ENCODE peak calls at places on chromosome 16, in seven cellular contexts. D is stimulated activated CD8-positive, alpha-beta memory T cell treated with anti-CD3 and anti-CD28 coated beads, Interleukin-15, amount 100 ng/mL, for 1 hour; F is NCI-H1436; K is psoas muscle; B is fibroblast of lung; H is NCI-H82; I is AG09309. T is an unnamed sample.

GRCh38 chr16:84088695-84089395 is 27.9 kb downstream of the MBTPS1 start:
- DNase-seq in D (peak), F (no peak), K (no peak), B (no peak), H (no peak), I (no peak), T (no peak)

GRCh38 chr16:75682308-75682707 is 5.5 kb upstream of the CPHXL2 start:
- DNase-seq in D (no peak), F (no peak), K (no peak), B (no peak), H (no peak), I (no peak), T (no peak)

GRCh38 chr16:47905771-47906170 is 250.0 kb downstream of the ABCC12 start:
- DNase-seq in D (no peak), F (no peak), K (no peak), B (peak), H (no peak), I (no peak), T (no peak)

GRCh38 chr16:54068212-54068611 is 218.4 kb downstream of the IRX3 start:
- DNase-seq in D (no peak), F (no peak), K (no peak), B (no peak), H (no peak), I (no peak), T (no peak)

GRCh38 chr16:83586036-83586810 is 221.6 kb upstream of the HSBP1 start:
- DNase-seq in D (no peak), F (no peak), K (no peak), B (no peak), H (peak), I (no peak), T (no peak)

GRCh38 chr16:47054306-47054705 is 80.8 kb upstream of the DNAJA2 start:
- DNase-seq in D (no peak), F (no peak), K (no peak), B (no peak), H (no peak), I (no peak), T (no peak)

GRCh38 chr16:3672571-3673041 is 18.1 kb downstream of the DNASE1 start:
- DNase-seq in D (no peak), F (no peak), K (peak), B (no peak), H (no peak), I (no peak), T (no peak)

GRCh38 chr16:74607310-74607966 is 524 bp upstream of the GLG1 start:
- DNase-seq in D (no peak), F (no peak), K (no peak), B (no peak), H (no peak), I (no peak), T (no peak)

GRCh38 chr16:3760518-3760917 is 43.2 kb upstream of the TRAP1 start:
- DNase-seq in D (no peak), F (no peak), K (no peak), B (no peak), H (no peak), I (no peak), T (no peak)

GRCh38 chr16:30185141-30185682 is 1.8 kb downstream of the CORO1A start:
- DNase-seq in D (peak), F (no peak), K (peak), B (no peak), H (no peak), I (no peak), T (no peak)

GRCh38 chr16:85969591-85969990 is 70.6 kb downstream of the IRF8 start:
- DNase-seq in D (no peak), F (no peak), K (no peak), B (peak), H (no peak), I (no peak), T (no peak)

GRCh38 chr16:56364865-56365264 is 60.5 kb downstream of the AMFR start:
- DNase-seq in D (no peak), F (no peak), K (no peak), B (no peak), H (no peak), I (no peak), T (no peak)

GRCh38 chr16:22206847-22207714 is 1.0 kb downstream of the EEF2K start:
- DNase-seq in D (no peak), F (no peak), K (peak), B (peak), H (peak), I (no peak), T (peak)

GRCh38 chr16:65200374-65200773 is 78.5 kb upstream of the CDH11 start:
- DNase-seq in D (no peak), F (no peak), K (no peak), B (no peak), H (no peak), I (no peak), T (no peak)

GRCh38 chr16:26598061-26598460 is 468.7 kb upstream of the C16orf82 start:
- DNase-seq in D (peak), F (no peak), K (no peak), B (no peak), H (no peak), I (no peak), T (no peak)

GRCh38 chr16:29958756-29959155 is 3.1 kb upstream of the TMEM219 start:
- DNase-seq in D (no peak), F (no peak), K (no peak), B (no peak), H (no peak), I (no peak), T (no peak)

GRCh38 chr16:14375132-14375491 is 254.9 kb downstream of the PARN start:
- DNase-seq in D (no peak), F (no peak), K (no peak), B (peak), H (no peak), I (no peak), T (no peak)

GRCh38 chr16:66434619-66435430 is 7.7 kb downstream of the BEAN1 start:
- DNase-seq in D (no peak), F (no peak), K (no peak), B (no peak), H (no peak), I (no peak), T (no peak)

T was measured in NCI-H774.